ENCODE peak calls at places on chromosomes 4 and X, in seven cellular contexts. V is astrocyte, N is AG10803, Z is cardiac fibroblast, Y is foreskin fibroblast, H is ovary, J is A549. M is an unnamed sample.

GRCh38 chrX:85020216-85020615 is 16.5 kb downstream of the APOOL start:
- DNase-seq in V (no peak), N (no peak), Z (no peak), Y (no peak), H (no peak), J (no peak), M (no peak)

GRCh38 chrX:41335590-41336331 is 1.8 kb downstream of the DDX3X start:
- DNase-seq in V (peak), N (peak), Z (peak), Y (peak), H (no peak), J (no peak), M (peak)

GRCh38 chr4:74628808-74629616 is 165.3 kb downstream of the BTC start:
- DNase-seq in V (peak), N (no peak), Z (peak), Y (peak), H (no peak), J (no peak), M (no peak)

GRCh38 chr4:107034091-107034698 is 1.9 kb downstream of the DKK2 start:
- DNase-seq in V (peak), N (peak), Z (peak), Y (peak), H (peak), J (no peak), M (peak)

GRCh38 chrX:110006826-110007375 is 4.0 kb downstream of the TMEM164 start:
- DNase-seq in V (no peak), N (peak), Z (no peak), Y (peak), H (no peak), J (no peak), M (peak)

GRCh38 chrX:129632443-129632842 is 22.3 kb downstream of the APLN start:
- DNase-seq in V (peak), N (peak), Z (no peak), Y (peak), H (no peak), J (no peak), M (no peak)

GRCh38 chr4:102263024-102263787 is 82.1 kb downstream of the SLC39A8 start:
- DNase-seq in V (peak), N (peak), Z (peak), Y (peak), H (no peak), J (peak), M (peak)

GRCh38 chr4:3253808-3254207 is 4.8 kb downstream of the MSANTD1 start:
- DNase-seq in V (no peak), N (no peak), Z (no peak), Y (no peak), H (no peak), J (no peak), M (no peak)

GRCh38 chr4:52670121-52670520 is 11.0 kb upstream of the USP46 start:
- DNase-seq in V (no peak), N (no peak), Z (no peak), Y (no peak), H (no peak), J (no peak), M (no peak)

GRCh38 chr4:52665592-52665991 is 6.5 kb upstream of the USP46 start:
- DNase-seq in V (no peak), N (no peak), Z (peak), Y (no peak), H (no peak), J (no peak), M (peak)

DNA sequence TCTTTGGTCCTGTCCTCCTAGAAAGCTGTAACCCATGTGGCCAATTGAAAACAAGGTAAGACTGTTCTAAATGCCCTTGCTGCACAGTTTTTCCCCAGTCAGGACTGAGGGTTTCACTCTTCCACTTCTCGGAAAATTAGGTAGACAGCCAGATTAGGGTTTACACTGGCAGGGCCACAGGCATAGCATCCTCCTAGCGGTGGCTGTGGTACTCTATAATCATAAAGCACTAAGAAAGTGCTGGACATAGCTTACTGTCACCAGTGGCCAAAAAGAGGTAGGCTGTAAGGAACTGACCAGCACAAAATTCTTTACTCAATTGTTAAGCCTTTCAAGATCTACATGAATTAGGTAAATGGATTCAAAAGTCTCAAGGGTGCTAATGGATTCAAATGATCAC is 11.6 kb upstream of the USP46 start:
- DNase-seq in V (no peak), N (no peak), Z (no peak), Y (peak), H (no peak), J (no peak), M (no peak)
- TF ChIP-seq CTCF in V (no peak), N (no peak), Z (no peak), Y (no peak), H (no peak), J (no peak), M (peak)

GRCh38 chr4:111435986-111436744 is 709.1 kb upstream of the FAM241A start:
- DNase-seq in V (no peak), N (no peak), Z (no peak), Y (no peak), H (no peak), J (no peak), M (no peak)
- H3K4me3 ChIP-seq in V (no peak), N (no peak), Z (no peak), Y (no peak), H (no peak), J (no peak), M (no peak)

DNA sequence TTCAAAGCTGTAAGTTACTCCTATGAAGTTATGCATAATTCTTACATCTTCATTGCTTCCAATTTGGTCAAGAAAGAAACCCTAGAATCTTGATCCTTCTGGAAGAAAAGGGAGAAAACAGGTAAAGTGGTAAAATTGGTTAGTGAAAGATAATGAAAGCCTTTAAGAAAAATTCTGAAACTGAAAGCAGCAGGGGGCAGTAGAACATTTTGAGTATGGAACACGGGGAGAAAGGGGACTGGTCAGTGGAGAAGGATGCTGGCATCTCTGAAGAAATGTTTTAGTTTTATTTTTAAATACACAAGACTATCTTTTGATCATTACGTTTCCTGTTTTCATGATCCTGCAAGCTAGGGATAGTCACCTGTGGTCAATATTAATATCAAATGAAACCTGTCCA is 54.3 kb downstream of the SLIT2 start:
- DNase-seq in V (no peak), N (peak), Z (peak), Y (peak), H (no peak), J (no peak), M (peak)
- TF ChIP-seq CTCF in V (no peak), N (peak), Z (peak), Y (peak), H (no peak), J (no peak), M (peak)

GRCh38 chrX:130754353-130754752 is 148.7 kb downstream of the ENOX2 start:
- DNase-seq in V (no peak), N (no peak), Z (no peak), Y (no peak), H (no peak), J (no peak), M (no peak)
- H3K4me3 ChIP-seq in V (no peak), N (no peak), Z (no peak), Y (no peak), H (no peak), J (no peak), M (no peak)

DNA sequence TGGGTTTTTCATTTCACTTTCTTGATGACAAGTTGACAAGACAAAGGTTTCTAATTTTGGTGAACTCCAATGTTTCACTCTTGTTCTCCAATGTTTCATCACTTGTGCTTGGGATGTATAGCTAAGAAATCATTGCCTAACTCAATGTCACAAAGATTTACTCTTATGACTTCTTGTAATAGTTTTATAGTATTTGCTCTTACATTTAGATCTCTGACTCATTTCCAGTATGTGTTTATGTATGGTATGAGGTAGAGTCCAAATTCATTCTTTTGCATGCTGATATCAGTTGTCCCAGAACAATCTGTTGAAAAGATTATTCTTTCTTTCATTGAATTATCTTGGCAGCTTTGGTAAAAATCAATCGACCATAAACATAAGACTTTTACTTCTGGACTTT is 12.2 kb upstream of the NWD2 start:
- DNase-seq in V (no peak), N (no peak), Z (no peak), Y (no peak), H (no peak), J (no peak), M (no peak)
- TF ChIP-seq CTCF in V (no peak), N (no peak), Z (no peak), Y (no peak), H (no peak), J (no peak), M (no peak)

GRCh38 chr4:158122501-158122900 is 50.3 kb downstream of the GASK1B start:
- DNase-seq in V (peak), N (peak), Z (peak), Y (peak), H (no peak), J (no peak), M (peak)

GRCh38 chr4:158125325-158125724 is 47.5 kb downstream of the GASK1B start:
- DNase-seq in V (no peak), N (no peak), Z (no peak), Y (no peak), H (no peak), J (no peak), M (no peak)

DNA sequence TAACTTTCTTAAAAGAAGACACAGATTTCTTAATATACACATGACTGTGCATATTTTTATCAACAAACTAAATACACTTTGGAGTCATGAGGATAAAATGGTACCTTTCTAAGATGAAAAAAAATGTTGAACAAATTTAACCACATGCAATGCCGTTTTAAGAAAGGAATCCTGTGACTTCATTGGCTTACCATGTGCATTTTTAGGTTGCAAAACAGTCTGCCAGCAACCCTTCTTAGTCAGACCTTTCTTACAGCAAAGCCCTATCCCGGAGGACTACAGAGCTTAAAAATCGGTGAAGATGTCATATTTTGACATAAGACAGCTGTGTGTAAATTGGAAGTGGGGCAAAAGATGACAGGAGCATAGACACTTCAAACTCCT is 51.6 kb downstream of the GASK1B start:
- DNase-seq in V (peak), N (peak), Z (peak), Y (peak), H (no peak), J (no peak), M (peak)
- H3K4me3 ChIP-seq in V (no peak), N (no peak), Z (no peak), Y (no peak), H (no peak), J (no peak), M (no peak)

M was measured in choroid plexus epithelial cell.